ENCODE peak calls at places on chromosome 2, in ten cellular contexts. W, L, P, S, H, I, O, D, F and Y are unnamed samples.
A peak's percentile ranks its signal among the peaks of the same experiment; 100 is the strongest.

GRCh38 chr2:4336855-4337254 is 633.5 kb downstream of the DCDC2C start:
- DNase-seq in W (no peak), L (no peak), P (no peak), S (no peak), H (no peak), I (no peak), O (no peak), D (no peak), F (no peak), Y (no peak)

GRCh38 chr2:238632181-238633060 is 205.7 kb downstream of the ASB1 start:
- DNase-seq in W (no peak), L (no peak), P (no peak), S (no peak), H (no peak), I (no peak), O (no peak), D (peak; percentile 13), F (no peak), Y (no peak)

GRCh38 chr2:60843006-60843405 is 38.4 kb upstream of the REL start:
- DNase-seq in W (no peak), L (no peak), P (no peak), S (no peak), H (no peak), I (no peak), O (no peak), D (no peak), F (no peak), Y (no peak)

GRCh38 chr2:240836781-240837467 is 16.9 kb upstream of the KIF1A start:
- DNase-seq in W (no peak), L (no peak), P (no peak), S (peak; percentile 88), H (peak; percentile 80), I (peak; percentile 72), O (no peak), D (no peak), F (peak; percentile 48), Y (no peak)

GRCh38 chr2:105682401-105682800 is 62.3 kb upstream of the NCK2 start:
- DNase-seq in W (no peak), L (no peak), P (no peak), S (no peak), H (no peak), I (peak; percentile 41), O (no peak), D (no peak), F (no peak), Y (no peak)

GRCh38 chr2:120619579-120619978 is 116.1 kb upstream of the GLI2 start:
- DNase-seq in W (no peak), L (no peak), P (no peak), S (no peak), H (no peak), I (no peak), O (no peak), D (no peak), F (no peak), Y (no peak)

GRCh38 chr2:142992843-142993242 is 115.4 kb downstream of the KYNU start:
- DNase-seq in W (no peak), L (no peak), P (no peak), S (no peak), H (no peak), I (no peak), O (no peak), D (no peak), F (no peak), Y (no peak)

GRCh38 chr2:160613466-160614153 is 120.0 kb upstream of the RBMS1 start:
- DNase-seq in W (no peak), L (no peak), P (no peak), S (no peak), H (no peak), I (peak; percentile 64), O (no peak), D (no peak), F (no peak), Y (no peak)

GRCh38 chr2:219465659-219466561 is 31.3 kb downstream of the SPEG start:
- DNase-seq in W (no peak), L (no peak), P (no peak), S (no peak), H (no peak), I (no peak), O (no peak), D (no peak), F (no peak), Y (no peak)

GRCh38 chr2:190649798-190650390 is 1.0 kb downstream of the NAB1 start:
- DNase-seq in W (no peak), L (no peak), P (no peak), S (no peak), H (no peak), I (peak; percentile 55), O (no peak), D (no peak), F (no peak), Y (no peak)

GRCh38 chr2:78351208-78351607 is 674.3 kb upstream of the REG3G start:
- DNase-seq in W (no peak), L (no peak), P (no peak), S (no peak), H (no peak), I (no peak), O (no peak), D (no peak), F (no peak), Y (no peak)

GRCh38 chr2:39583781-39584180 is 81.9 kb upstream of the TMEM178A start:
- DNase-seq in W (no peak), L (no peak), P (no peak), S (no peak), H (no peak), I (no peak), O (no peak), D (no peak), F (no peak), Y (no peak)

GRCh38 chr2:119683717-119684443 is 4.9 kb downstream of the TMEM177 start:
- DNase-seq in W (no peak), L (no peak), P (no peak), S (no peak), H (peak; percentile 74), I (peak; percentile 24), O (no peak), D (no peak), F (no peak), Y (peak; percentile 53)

GRCh38 chr2:242063364-242064249 is 194.1 kb downstream of the RTP5 start:
- DNase-seq in W (no peak), L (no peak), P (no peak), S (no peak), H (no peak), I (no peak), O (no peak), D (no peak), F (no peak), Y (no peak)

GRCh38 chr2:9560628-9561027 is 5.0 kb upstream of the ADAM17 start:
- DNase-seq in W (no peak), L (no peak), P (no peak), S (no peak), H (no peak), I (no peak), O (no peak), D (no peak), F (no peak), Y (no peak)

GRCh38 chr2:65049010-65049639 is 7.1 kb upstream of the CEP68 start:
- DNase-seq in W (no peak), L (no peak), P (no peak), S (no peak), H (no peak), I (no peak), O (no peak), D (no peak), F (no peak), Y (no peak)

GRCh38 chr2:168738057-168738456 is 64.4 kb upstream of the NOSTRIN start:
- DNase-seq in W (no peak), L (no peak), P (no peak), S (no peak), H (no peak), I (peak; percentile 23), O (no peak), D (no peak), F (no peak), Y (no peak)

DNA sequence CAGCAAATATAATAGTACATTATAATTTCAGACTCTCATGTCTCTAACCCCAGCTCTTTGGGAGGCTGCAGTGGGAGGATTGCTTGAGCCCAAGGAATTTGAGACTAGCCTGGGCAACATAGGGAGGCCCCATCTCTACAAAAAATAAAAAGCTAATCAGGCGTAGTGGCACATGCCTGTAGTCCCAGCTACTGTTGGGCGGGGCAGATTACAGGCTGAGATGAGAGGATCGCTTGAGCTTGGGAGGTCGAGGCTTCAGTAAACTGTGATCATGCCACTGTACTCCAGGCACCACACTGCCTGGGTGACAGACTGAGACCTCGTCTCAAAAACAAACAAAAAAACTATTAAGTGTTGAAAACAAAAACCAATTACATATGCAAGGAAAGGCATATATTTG is 123.0 kb upstream of the MYO3B start:
- DNase-seq in W (no peak), L (no peak), P (no peak), S (no peak), H (no peak), I (no peak), O (no peak), D (no peak), F (no peak), Y (no peak)
- H3K27ac ChIP-seq in W (no peak overlapping the region), L (no peak overlapping the region), P (no peak overlapping the region), S (no peak overlapping the region), H (no peak overlapping the region), I (no peak overlapping the region), O (no peak overlapping the region), D (no peak overlapping the region), F (no peak overlapping the region), Y (no peak overlapping the region)

GRCh38 chr2:81481242-81481993 is 1176.9 kb upstream of the LRRTM1 start:
- DNase-seq in W (no peak), L (no peak), P (no peak), S (peak; percentile 71), H (no peak), I (peak; percentile 1), O (peak; percentile 56), D (no peak), F (no peak), Y (no peak)
- H3K4me3 ChIP-seq in W (no peak overlapping the region), L (no peak overlapping the region), P (no peak overlapping the region), S (no peak overlapping the region), H (no peak overlapping the region), I (no peak overlapping the region), O (no peak overlapping the region), D (no peak overlapping the region), F (no peak overlapping the region), Y (no peak overlapping the region)

GRCh38 chr2:81266106-81266505 is 961.6 kb upstream of the LRRTM1 start:
- DNase-seq in W (no peak), L (no peak), P (no peak), S (no peak), H (no peak), I (peak; percentile 0), O (no peak), D (peak; percentile 46), F (no peak), Y (peak; percentile 28)
- H3K9me3 ChIP-seq in W (no peaks in the 10 kb centered on the region), L (no peaks in the 10 kb centered on the region), P (no peaks in the 10 kb centered on the region), S (peaks cover 2% of the 10 kb centered on the region), H (no peaks in the 10 kb centered on the region), I (no peaks in the 10 kb centered on the region), O (no peaks in the 10 kb centered on the region), D (no peaks in the 10 kb centered on the region), F (no peaks in the 10 kb centered on the region), Y (no peaks in the 10 kb centered on the region)

GRCh38 chr2:44801289-44801675 is 140.2 kb upstream of the SIX3 start:
- DNase-seq in W (no peak), L (no peak), P (no peak), S (no peak), H (no peak), I (no peak), O (no peak), D (peak; percentile 77), F (no peak), Y (no peak)
- H3K27ac ChIP-seq in W (no peak overlapping the region), L (no peak overlapping the region), P (no peak overlapping the region), S (no peak overlapping the region), H (no peak overlapping the region), I (no peak overlapping the region), O (no peak overlapping the region), D (peak overlapping the region; percentile 68), F (no peak overlapping the region), Y (no peak overlapping the region)